ENCODE peak calls at places on chromosomes 2 and 18, in four cellular contexts. K is NCI-H446; T is memory B cell; Q is effector memory CD8-positive, alpha-beta T cell. D is an unnamed sample.

GRCh38 chr2:190441564-190441963 is 33.4 kb downstream of the MFSD6 start:
- DNase-seq in T (no peak), K (no peak), Q (no peak), D (no peak)

GRCh38 chr2:60295591-60295962 is 257.9 kb downstream of the BCL11A start:
- DNase-seq in Q (no peak), K (no peak), T (no peak), D (no peak)

GRCh38 chr18:23596183-23596582 is 9.9 kb upstream of the NPC1 start:
- DNase-seq in T (no peak), Q (no peak), K (no peak), D (no peak)

GRCh38 chr2:191145769-191146471 is 4.9 kb downstream of the STAT4 start:
- DNase-seq in K (no peak), Q (no peak), T (no peak), D (no peak)

GRCh38 chr18:33513027-33513426 is 65.0 kb upstream of the ASXL3 start:
- DNase-seq in K (no peak), T (no peak), Q (no peak), D (no peak)

GRCh38 chr2:240229603-240230423 is 89.4 kb upstream of the OTOS start:
- DNase-seq in K (no peak), T (no peak), Q (no peak), D (no peak)

GRCh38 chr18:78138993-78139496 is 840.6 kb upstream of the SALL3 start:
- DNase-seq in Q (no peak), K (no peak), T (no peak), D (no peak)

GRCh38 chr18:34314847-34315246 is 90.1 kb upstream of the NOL4 start:
- DNase-seq in Q (no peak), K (no peak), T (no peak), D (no peak)

GRCh38 chr2:102063360-102063947 is 71.7 kb downstream of the IL1R2 start:
- DNase-seq in K (no peak), Q (no peak), T (no peak), D (no peak)

GRCh38 chr18:26685438-26686173 is 137.3 kb upstream of the KCTD1 start:
- DNase-seq in K (no peak), Q (no peak), T (no peak), D (no peak)

GRCh38 chr2:10947005-10947440 is 35.3 kb downstream of the KCNF1 start:
- DNase-seq in Q (no peak), T (no peak), K (no peak), D (no peak)

GRCh38 chr2:192775011-192775410 is 580.3 kb upstream of the TMEFF2 start:
- DNase-seq in T (no peak), K (no peak), Q (no peak), D (no peak)

GRCh38 chr2:21820271-21820670 is 696.5 kb downstream of the TDRD15 start:
- DNase-seq in T (no peak), K (no peak), Q (no peak), D (no peak)

GRCh38 chr2:191691016-191691725 is 13.2 kb downstream of the NABP1 start:
- DNase-seq in Q (peak), T (peak), K (peak), D (peak)

GRCh38 chr18:64419156-64419555 is 270.3 kb upstream of the LINC00305 start:
- DNase-seq in T (no peak), K (no peak), Q (no peak), D (no peak)

GRCh38 chr2:70743677-70744076 is 24.3 kb downstream of the ADD2 start:
- DNase-seq in Q (no peak), K (no peak), T (no peak), D (no peak)